ENCODE peak calls at places on chromosome 20, in five cellular contexts. Q is CD8-positive, alpha-beta memory T cell; S is GM03348; R is HT1080; D is KG1. P is an unnamed sample.

GRCh38 chr20:35626386-35627001 is 10.9 kb downstream of the SPAG4 start:
- DNase-seq in Q (no peak), S (no peak), R (no peak), D (no peak), P (no peak)

GRCh38 chr20:51651921-51652549 is 109.5 kb upstream of the NFATC2 start:
- DNase-seq in Q (no peak), S (no peak), R (no peak), D (no peak), P (no peak)

GRCh38 chr20:13868331-13868730 is 83.5 kb downstream of the NDUFAF5 start:
- DNase-seq in Q (no peak), S (peak; percentile 87), R (peak; percentile 74), D (no peak), P (peak; percentile 46)

GRCh38 chr20:18218249-18218648 is 70.1 kb upstream of the ZNF133 start:
- DNase-seq in Q (no peak), S (no peak), R (no peak), D (no peak), P (no peak)

GRCh38 chr20:19799325-19799724 is 41.3 kb downstream of the RIN2 start:
- DNase-seq in Q (no peak), S (no peak), R (no peak), D (no peak), P (no peak)

GRCh38 chr20:18739785-18740184 is 73.8 kb upstream of the SCP2D1 start:
- DNase-seq in Q (no peak), S (peak; percentile 60), R (no peak), D (no peak), P (peak; percentile 31)

GRCh38 chr20:14935285-14935684 is 597.9 kb upstream of the FLRT3 start:
- DNase-seq in Q (no peak), S (no peak), R (no peak), D (no peak), P (no peak)

GRCh38 chr20:32165836-32166545 is 41.6 kb downstream of the PLAGL2 start:
- DNase-seq in Q (no peak), S (no peak), R (no peak), D (no peak), P (no peak)

GRCh38 chr20:4813839-4814695 is 92.4 kb downstream of the PRND start:
- DNase-seq in Q (peak; percentile 88), S (no peak), R (peak; percentile 31), D (peak; percentile 56), P (no peak)

GRCh38 chr20:24790746-24791283 is 158.3 kb upstream of the CST7 start:
- DNase-seq in Q (no peak), S (no peak), R (no peak), D (no peak), P (no peak)

GRCh38 chr20:13221673-13222318 is 722 bp downstream of the ISM1 start:
- DNase-seq in Q (peak; percentile 64), S (peak; percentile 89), R (peak; percentile 60), D (peak; percentile 18), P (peak; percentile 88)

GRCh38 chr20:63071541-63072181 is 64.9 kb upstream of the BHLHE23 start:
- DNase-seq in Q (no peak), S (peak; percentile 74), R (peak; percentile 63), D (no peak), P (peak; percentile 89)

GRCh38 chr20:14783766-14784165 is 446.4 kb upstream of the FLRT3 start:
- DNase-seq in Q (no peak), S (no peak), R (no peak), D (no peak), P (no peak)

GRCh38 chr20:1474817-1475603 is 8.4 kb upstream of the NSFL1C start:
- DNase-seq in Q (no peak), S (no peak), R (no peak), D (no peak), P (no peak)

GRCh38 chr20:4814696-4815252 is 93.1 kb downstream of the PRND start:
- DNase-seq in Q (peak; percentile 87), S (no peak), R (no peak), D (peak; percentile 65), P (no peak)

GRCh38 chr20:54095824-54096223 is 25.4 kb upstream of the BCAS1 start:
- DNase-seq in Q (no peak), S (no peak), R (no peak), D (no peak), P (no peak)

GRCh38 chr20:46020515-46020914 is 8.5 kb upstream of the SLC12A5 start:
- DNase-seq in Q (no peak), S (no peak), R (no peak), D (no peak), P (no peak)

GRCh38 chr20:45317826-45318225 is 9.7 kb upstream of the MATN4 start:
- DNase-seq in Q (no peak), S (no peak), R (no peak), D (no peak), P (no peak)

GRCh38 chr20:8388146-8388545 is 256.1 kb downstream of the PLCB1 start:
- DNase-seq in Q (no peak), S (peak; percentile 64), R (peak; percentile 77), D (no peak), P (peak; percentile 27)

GRCh38 chr20:2303693-2304092 is 7.9 kb downstream of the TGM3 start:
- DNase-seq in Q (no peak), S (no peak), R (no peak), D (no peak), P (no peak)

GRCh38 chr20:13008761-13009681 is at the start of gene SPTLC3:
- DNase-seq in Q (no peak), S (peak; percentile 15), R (peak; percentile 52), D (no peak), P (no peak)

GRCh38 chr20:38109025-38109541 is 56.0 kb downstream of the TGM2 start:
- DNase-seq in Q (no peak), S (peak; percentile 31), R (no peak), D (no peak), P (no peak)

GRCh38 chr20:6613280-6613861 is 154.1 kb upstream of the BMP2 start:
- DNase-seq in Q (no peak), S (no peak), R (peak; percentile 41), D (no peak), P (no peak)

GRCh38 chr20:38211200-38212097 is 46.4 kb upstream of the TGM2 start:
- DNase-seq in Q (no peak), S (no peak), R (no peak), D (no peak), P (no peak)

GRCh38 chr20:50218987-50219435 is 28.4 kb downstream of the CEBPB start:
- DNase-seq in Q (no peak), S (no peak), R (no peak), D (no peak), P (no peak)

GRCh38 chr20:31712112-31712553 is 10.5 kb downstream of the BCL2L1 start:
- DNase-seq in Q (no peak), S (no peak), R (no peak), D (no peak), P (no peak)

GRCh38 chr20:57476073-57476526 is 48.8 kb downstream of the CTCFL start:
- DNase-seq in Q (no peak), S (no peak), R (peak; percentile 60), D (peak; percentile 81), P (no peak)

GRCh38 chr20:25750765-25751696 is 54.4 kb upstream of the ZNF337 start:
- DNase-seq in Q (peak; percentile 54), S (peak; percentile 95), R (no peak), D (no peak), P (peak; percentile 79)

GRCh38 chr20:10861619-10862018 is 187.8 kb upstream of the JAG1 start:
- DNase-seq in Q (no peak), S (no peak), R (no peak), D (no peak), P (no peak)

GRCh38 chr20:24560571-24561485 is 91.4 kb downstream of the SYNDIG1 start:
- DNase-seq in Q (no peak), S (no peak), R (no peak), D (no peak), P (no peak)

P was measured in AG08396.